ENCODE peak calls at places on chromosomes 2 and 18, in four cellular contexts. One of them, this sample, is unnamed.

GRCh38 chr2:110807520-110807919 is 75.1 kb downstream of the ACOXL start:
- DNase-seq in mucosa of descending colon: no peak
- DNase-seq in A549: no peak
- DNase-seq in IMR-90: peak
- DNase-seq in this sample: no peak

GRCh38 chr2:54013996-54014395 is 43.2 kb upstream of the PSME4 start:
- DNase-seq in A549: no peak
- DNase-seq in IMR-90: no peak
- DNase-seq in mucosa of descending colon: no peak
- DNase-seq in this sample: no peak

GRCh38 chr2:144513388-144514100 is 6.4 kb downstream of the ZEB2 start:
- DNase-seq in mucosa of descending colon: no peak
- DNase-seq in A549: no peak
- DNase-seq in IMR-90: peak
- DNase-seq in this sample: no peak

GRCh38 chr2:38446972-38447561 is 70.0 kb upstream of the ATL2 start:
- DNase-seq in IMR-90: no peak
- DNase-seq in A549: no peak
- DNase-seq in mucosa of descending colon: no peak
- DNase-seq in this sample: no peak

GRCh38 chr2:2974982-2975381 is 402.6 kb downstream of the EIPR1 start:
- DNase-seq in A549: no peak
- DNase-seq in mucosa of descending colon: no peak
- DNase-seq in IMR-90: no peak
- DNase-seq in this sample: no peak

GRCh38 chr2:208189782-208190181 is at the start of gene C2orf80:
- DNase-seq in A549: no peak
- DNase-seq in IMR-90: no peak
- DNase-seq in mucosa of descending colon: no peak
- DNase-seq in this sample: no peak

GRCh38 chr2:173599821-173600354 is 245.2 kb downstream of the CDCA7 start:
- DNase-seq in IMR-90: no peak
- DNase-seq in A549: no peak
- DNase-seq in mucosa of descending colon: no peak
- DNase-seq in this sample: no peak

GRCh38 chr2:233032551-233033320 is at the start of gene NEU2:
- DNase-seq in IMR-90: no peak
- DNase-seq in mucosa of descending colon: no peak
- DNase-seq in A549: no peak
- DNase-seq in this sample: no peak

GRCh38 chr2:9165625-9166024 is 41.0 kb upstream of the ASAP2 start:
- DNase-seq in mucosa of descending colon: no peak
- DNase-seq in A549: no peak
- DNase-seq in IMR-90: peak
- DNase-seq in this sample: no peak

GRCh38 chr18:48728204-48728833 is 189.5 kb downstream of the CTIF start:
- DNase-seq in mucosa of descending colon: no peak
- DNase-seq in IMR-90: peak
- DNase-seq in A549: no peak
- DNase-seq in this sample: no peak

GRCh38 chr2:126971481-126972271 is 73.0 kb downstream of the TEX51 start:
- DNase-seq in A549: peak
- DNase-seq in mucosa of descending colon: peak
- DNase-seq in IMR-90: peak
- DNase-seq in this sample: peak

GRCh38 chr2:158998486-158999248 is 30.2 kb downstream of the TANC1 start:
- DNase-seq in A549: no peak
- DNase-seq in mucosa of descending colon: no peak
- DNase-seq in IMR-90: peak
- DNase-seq in this sample: no peak

GRCh38 chr2:23602113-23602512 is 217.1 kb downstream of the KLHL29 start:
- DNase-seq in IMR-90: peak
- DNase-seq in A549: peak
- DNase-seq in mucosa of descending colon: no peak
- DNase-seq in this sample: peak

GRCh38 chr2:239372835-239373234 is 28.0 kb downstream of the HDAC4 start:
- DNase-seq in mucosa of descending colon: peak
- DNase-seq in A549: no peak
- DNase-seq in IMR-90: no peak
- DNase-seq in this sample: no peak

GRCh38 chr18:35580748-35581534 is 599 bp upstream of the GALNT1 start:
- DNase-seq in A549: no peak
- DNase-seq in mucosa of descending colon: peak
- DNase-seq in IMR-90: peak
- DNase-seq in this sample: peak

GRCh38 chr2:236972491-236973379 is 113.0 kb upstream of the COPS8 start:
- DNase-seq in A549: peak
- DNase-seq in mucosa of descending colon: peak
- DNase-seq in IMR-90: peak
- DNase-seq in this sample: peak

GRCh38 chr2:109185801-109186570 is 57.0 kb downstream of the SH3RF3 start:
- DNase-seq in IMR-90: peak
- DNase-seq in mucosa of descending colon: no peak
- DNase-seq in A549: no peak
- DNase-seq in this sample: peak

GRCh38 chr18:13261658-13262357 is 43.2 kb downstream of the LDLRAD4 start:
- DNase-seq in mucosa of descending colon: no peak
- DNase-seq in A549: no peak
- DNase-seq in IMR-90: no peak
- DNase-seq in this sample: no peak

GRCh38 chr2:134737671-134738070 is 18.9 kb upstream of the TMEM163 start:
- DNase-seq in A549: no peak
- DNase-seq in mucosa of descending colon: no peak
- DNase-seq in IMR-90: no peak
- DNase-seq in this sample: no peak

GRCh38 chr2:18356676-18357075 is 203.8 kb downstream of the RDH14 start:
- DNase-seq in A549: no peak
- DNase-seq in IMR-90: peak
- DNase-seq in mucosa of descending colon: no peak
- DNase-seq in this sample: no peak

GRCh38 chr18:33020877-33021276 is 248.1 kb upstream of the KLHL14 start:
- DNase-seq in IMR-90: no peak
- DNase-seq in mucosa of descending colon: no peak
- DNase-seq in A549: no peak
- DNase-seq in this sample: no peak

GRCh38 chr2:86383844-86384243 is 46.4 kb upstream of the REEP1 start:
- DNase-seq in A549: no peak
- DNase-seq in IMR-90: peak
- DNase-seq in mucosa of descending colon: no peak
- DNase-seq in this sample: no peak

GRCh38 chr2:105760639-105761337 is 16.1 kb downstream of the NCK2 start:
- DNase-seq in mucosa of descending colon: no peak
- DNase-seq in A549: no peak
- DNase-seq in IMR-90: no peak
- DNase-seq in this sample: no peak

GRCh38 chr18:46767217-46767616 is 10.4 kb upstream of the ST8SIA5 start:
- DNase-seq in A549: no peak
- DNase-seq in IMR-90: no peak
- DNase-seq in mucosa of descending colon: no peak
- DNase-seq in this sample: no peak

GRCh38 chr2:20444993-20445910 is 1.6 kb upstream of the RHOB start:
- DNase-seq in mucosa of descending colon: no peak
- DNase-seq in A549: no peak
- DNase-seq in IMR-90: no peak
- DNase-seq in this sample: peak

GRCh38 chr2:95526360-95527341 is 42.1 kb upstream of the TRIM43B start:
- DNase-seq in IMR-90: peak
- DNase-seq in mucosa of descending colon: peak
- DNase-seq in A549: peak
- DNase-seq in this sample: peak

GRCh38 chr18:10239138-10239537 is 215.3 kb upstream of the APCDD1 start:
- DNase-seq in mucosa of descending colon: no peak
- DNase-seq in A549: no peak
- DNase-seq in IMR-90: peak
- DNase-seq in this sample: no peak

GRCh38 chr2:206832886-206833285 is 67.5 kb downstream of the FASTKD2 start:
- DNase-seq in A549: no peak
- DNase-seq in IMR-90: no peak
- DNase-seq in mucosa of descending colon: no peak
- DNase-seq in this sample: no peak

GRCh38 chr2:153986488-153987229 is 114.9 kb downstream of the GALNT13 start:
- DNase-seq in A549: peak
- DNase-seq in IMR-90: no peak
- DNase-seq in mucosa of descending colon: no peak
- DNase-seq in this sample: no peak

DNA sequence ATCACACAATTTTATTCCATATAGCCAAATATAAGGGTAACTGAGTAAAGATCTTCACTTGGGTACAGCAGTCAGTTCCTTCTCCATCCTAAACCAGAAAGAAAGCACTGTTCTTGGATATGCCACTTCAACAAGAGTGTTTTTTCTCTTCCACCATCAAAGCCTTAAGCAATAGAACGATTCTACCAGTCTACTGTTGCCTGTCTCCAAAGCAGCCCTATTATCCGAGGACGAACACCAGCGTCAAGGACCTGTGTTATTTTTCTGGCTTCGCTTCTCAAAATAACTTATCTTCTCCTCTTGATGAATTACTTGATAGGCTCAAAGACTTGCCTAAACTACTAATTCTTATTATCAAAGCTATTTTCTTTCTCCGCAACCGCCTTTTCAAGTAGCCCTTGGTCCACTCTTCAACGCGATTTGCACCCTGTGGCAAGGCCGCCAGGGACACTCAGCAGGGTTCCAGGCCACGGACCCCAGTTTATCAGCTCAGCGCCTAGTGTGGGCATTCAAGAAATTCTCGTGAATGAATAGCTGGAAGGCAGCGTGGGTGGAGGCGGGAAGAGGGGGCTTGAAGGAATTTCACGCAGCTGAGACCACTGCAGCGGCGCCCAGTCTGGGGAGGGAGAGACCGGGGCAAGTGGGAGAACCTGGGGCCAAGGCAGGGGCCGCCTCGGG is 598 bp downstream of the ALS2 start:
- DNase-seq in A549: no peak
- DNase-seq in mucosa of descending colon: no peak
- DNase-seq in IMR-90: no peak
- DNase-seq in this sample: no peak
- TF ChIP-seq CTCF in A549: no peak
- TF ChIP-seq CTCF in mucosa of descending colon: no peak
- TF ChIP-seq CTCF in IMR-90: no peak
- TF ChIP-seq CTCF in this sample: no peak

DNA sequence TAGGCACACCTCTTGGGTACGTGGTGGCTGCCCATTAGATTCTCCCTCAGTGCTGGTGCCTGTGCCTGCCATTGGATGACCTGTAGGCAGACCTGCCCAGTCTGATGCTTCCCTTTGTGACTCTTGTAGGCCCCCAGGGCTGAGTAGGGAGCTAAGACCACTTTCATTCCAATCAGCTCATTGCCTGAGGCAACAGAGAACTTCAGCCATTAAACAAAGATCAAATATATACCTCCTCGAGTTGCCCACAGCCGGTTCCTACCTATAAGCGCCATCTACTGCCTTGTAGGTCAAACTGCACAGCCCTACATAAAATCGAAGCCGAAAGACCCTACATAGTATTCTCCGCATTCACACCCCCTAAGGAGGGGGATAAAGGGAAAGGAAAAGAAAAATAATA is 184.6 kb downstream of the ETAA1 start:
- DNase-seq in IMR-90: no peak
- DNase-seq in mucosa of descending colon: no peak
- DNase-seq in A549: no peak
- DNase-seq in this sample: no peak
- TF ChIP-seq CTCF in IMR-90: peak
- TF ChIP-seq CTCF in mucosa of descending colon: no peak
- TF ChIP-seq CTCF in A549: peak
- TF ChIP-seq CTCF in this sample: peak

DNA sequence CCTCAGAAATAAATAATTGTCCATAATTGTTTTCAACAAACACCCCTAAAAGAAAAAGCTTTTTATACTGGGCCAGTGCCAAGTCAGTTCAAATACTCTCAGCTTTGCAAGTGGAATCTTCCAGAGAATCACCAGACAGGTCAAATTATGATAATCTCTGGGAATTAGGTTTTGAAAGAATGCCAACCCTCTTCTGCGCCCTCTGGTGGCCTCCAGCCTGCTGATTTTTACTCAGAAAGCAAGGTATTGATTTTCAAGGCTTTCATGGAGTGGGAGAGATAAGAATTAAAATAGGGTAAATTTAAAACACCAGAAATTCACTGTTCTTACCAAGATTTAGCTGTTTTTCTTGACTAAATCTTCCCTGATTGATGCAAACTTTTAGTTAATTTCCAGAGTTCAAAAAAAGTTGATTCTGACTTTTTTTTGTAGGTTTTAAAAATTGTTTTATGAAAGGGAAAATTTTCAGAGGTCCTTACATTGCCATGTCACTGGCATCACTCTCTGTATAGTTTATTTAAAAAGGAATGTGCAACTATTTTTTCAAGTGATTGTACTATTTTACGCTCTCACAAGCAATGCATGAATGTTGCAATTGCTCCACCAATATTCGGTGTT is 282.9 kb upstream of the TNP1 start:
- DNase-seq in IMR-90: no peak
- DNase-seq in A549: no peak
- DNase-seq in mucosa of descending colon: peak
- DNase-seq in this sample: peak
- TF ChIP-seq CTCF in IMR-90: peak
- TF ChIP-seq CTCF in A549: peak
- TF ChIP-seq CTCF in mucosa of descending colon: no peak
- TF ChIP-seq CTCF in this sample: peak

DNA sequence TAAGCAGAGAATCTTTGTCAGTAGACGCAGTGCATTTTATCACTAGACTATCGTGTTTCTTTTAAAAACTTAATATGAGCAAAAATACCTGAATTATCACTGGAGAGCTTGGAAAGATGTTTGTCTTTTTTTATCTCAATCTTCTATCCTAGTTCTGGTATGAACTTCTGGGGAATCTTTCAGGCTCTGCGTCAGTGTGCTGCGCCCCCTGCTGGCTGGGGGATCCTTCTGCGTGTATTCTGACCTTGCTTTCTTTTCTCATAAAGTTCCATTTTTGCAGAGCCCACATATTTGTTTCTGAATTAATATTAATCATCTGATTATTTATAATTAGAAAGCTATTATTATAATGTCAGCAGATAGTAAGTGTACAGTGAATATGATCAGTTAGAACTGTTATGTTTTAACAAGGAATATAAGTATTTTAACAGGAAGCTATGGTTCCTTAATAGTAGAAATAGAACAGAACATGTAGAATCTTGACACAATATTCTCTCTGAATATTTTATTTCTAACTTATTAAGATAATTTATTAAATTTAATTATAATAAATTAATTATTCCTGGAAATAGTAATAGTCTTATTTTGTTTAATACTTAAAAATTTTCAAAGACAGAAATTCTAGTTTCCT is 945.0 kb upstream of the CRIM1 start:
- DNase-seq in IMR-90: peak
- DNase-seq in mucosa of descending colon: peak
- DNase-seq in A549: peak
- DNase-seq in this sample: peak
- TF ChIP-seq CTCF in IMR-90: peak
- TF ChIP-seq CTCF in mucosa of descending colon: peak
- TF ChIP-seq CTCF in A549: peak
- TF ChIP-seq CTCF in this sample: peak

GRCh38 chr2:176317246-176318065 is 48.2 kb downstream of the MTX2 start:
- DNase-seq in IMR-90: no peak
- DNase-seq in mucosa of descending colon: no peak
- DNase-seq in A549: no peak
- DNase-seq in this sample: no peak
- TF ChIP-seq CTCF in IMR-90: no peak
- TF ChIP-seq CTCF in mucosa of descending colon: no peak
- TF ChIP-seq CTCF in A549: no peak
- TF ChIP-seq CTCF in this sample: no peak

GRCh38 chr2:27494284-27494943 is 586 bp downstream of the FNDC4 start:
- DNase-seq in mucosa of descending colon: peak
- DNase-seq in A549: no peak
- DNase-seq in IMR-90: peak
- DNase-seq in this sample: peak
- TF ChIP-seq CTCF in mucosa of descending colon: no peak
- TF ChIP-seq CTCF in A549: no peak
- TF ChIP-seq CTCF in IMR-90: no peak
- TF ChIP-seq CTCF in this sample: no peak

GRCh38 chr18:63320041-63320689 is 596 bp upstream of the BCL2 start:
- DNase-seq in IMR-90: peak
- DNase-seq in mucosa of descending colon: peak
- DNase-seq in A549: peak
- DNase-seq in this sample: peak
- TF ChIP-seq CTCF in IMR-90: peak
- TF ChIP-seq CTCF in mucosa of descending colon: peak
- TF ChIP-seq CTCF in A549: peak
- TF ChIP-seq CTCF in this sample: no peak

This sample was measured in transverse colon.